ENCODE peak calls at places on chromosomes 16 and 17, in four cellular contexts. One of them, this sample, is unnamed.

GRCh38 chr16:14502932-14503741 is 126.9 kb downstream of the PARN start:
- DNase-seq in HFF-Myc: no peak
- DNase-seq in AG09309: no peak
- DNase-seq in sigmoid colon: no peak
- DNase-seq in this sample: peak; percentile 54

GRCh38 chr16:83626204-83626603 is 181.6 kb upstream of the HSBP1 start:
- DNase-seq in HFF-Myc: no peak
- DNase-seq in AG09309: no peak
- DNase-seq in sigmoid colon: no peak
- DNase-seq in this sample: no peak

GRCh38 chr16:88309905-88310259 is 72.9 kb upstream of the ZNF469 start:
- DNase-seq in HFF-Myc: no peak
- DNase-seq in AG09309: no peak
- DNase-seq in sigmoid colon: no peak
- DNase-seq in this sample: no peak

GRCh38 chr17:77279448-77280303 is 138.9 kb downstream of the SEC14L1 start:
- DNase-seq in HFF-Myc: no peak
- DNase-seq in AG09309: no peak
- DNase-seq in sigmoid colon: no peak
- DNase-seq in this sample: no peak

GRCh38 chr17:38415250-38416194 is 12.7 kb upstream of the ARHGAP23 start:
- DNase-seq in HFF-Myc: no peak
- DNase-seq in AG09309: no peak
- DNase-seq in sigmoid colon: no peak
- DNase-seq in this sample: no peak

GRCh38 chr17:2580641-2581040 is 12.8 kb upstream of the PAFAH1B1 start:
- DNase-seq in HFF-Myc: no peak
- DNase-seq in AG09309: no peak
- DNase-seq in sigmoid colon: no peak
- DNase-seq in this sample: no peak

GRCh38 chr16:89308391-89309333 is 91.2 kb downstream of the ZNF778 start:
- DNase-seq in HFF-Myc: no peak
- DNase-seq in AG09309: no peak
- DNase-seq in sigmoid colon: no peak
- DNase-seq in this sample: no peak

GRCh38 chr16:25210758-25211157 is 6.0 kb upstream of the AQP8 start:
- DNase-seq in HFF-Myc: peak; percentile 56
- DNase-seq in AG09309: peak; percentile 14
- DNase-seq in sigmoid colon: no peak
- DNase-seq in this sample: peak; percentile 52

GRCh38 chr16:15485175-15485574 is 50.8 kb downstream of the BMERB1 start:
- DNase-seq in HFF-Myc: no peak
- DNase-seq in AG09309: no peak
- DNase-seq in sigmoid colon: no peak
- DNase-seq in this sample: no peak

GRCh38 chr17:78378225-78379133 is at the start of gene PGS1:
- DNase-seq in HFF-Myc: no peak
- DNase-seq in AG09309: no peak
- DNase-seq in sigmoid colon: peak; percentile 88
- DNase-seq in this sample: no peak

GRCh38 chr16:17177968-17178880 is 292.5 kb downstream of the XYLT1 start:
- DNase-seq in HFF-Myc: no peak
- DNase-seq in AG09309: no peak
- DNase-seq in sigmoid colon: no peak
- DNase-seq in this sample: no peak

GRCh38 chr17:79388556-79389295 is 222.1 kb downstream of the RBFOX3 start:
- DNase-seq in HFF-Myc: no peak
- DNase-seq in AG09309: no peak
- DNase-seq in sigmoid colon: no peak
- DNase-seq in this sample: no peak

GRCh38 chr17:67855504-67856324 is 30.4 kb downstream of the BPTF start:
- DNase-seq in HFF-Myc: no peak
- DNase-seq in AG09309: no peak
- DNase-seq in sigmoid colon: no peak
- DNase-seq in this sample: no peak

GRCh38 chr16:3182608-3183444 is 5.2 kb upstream of the OR1F1 start:
- DNase-seq in HFF-Myc: no peak
- DNase-seq in AG09309: no peak
- DNase-seq in sigmoid colon: no peak
- DNase-seq in this sample: no peak

GRCh38 chr16:67100569-67101300 is 9.0 kb upstream of the PHAF1 start:
- DNase-seq in HFF-Myc: no peak
- DNase-seq in AG09309: no peak
- DNase-seq in sigmoid colon: no peak
- DNase-seq in this sample: no peak

GRCh38 chr16:72066747-72067146 is 3.7 kb downstream of the HPR start:
- DNase-seq in HFF-Myc: no peak
- DNase-seq in AG09309: peak; percentile 16
- DNase-seq in sigmoid colon: no peak
- DNase-seq in this sample: no peak

GRCh38 chr16:27813591-27813990 is 249.9 kb downstream of the GSG1L start:
- DNase-seq in HFF-Myc: no peak
- DNase-seq in AG09309: no peak
- DNase-seq in sigmoid colon: peak; percentile 42
- DNase-seq in this sample: no peak

GRCh38 chr17:47763913-47764582 is 31.0 kb downstream of the TBX21 start:
- DNase-seq in HFF-Myc: no peak
- DNase-seq in AG09309: no peak
- DNase-seq in sigmoid colon: no peak
- DNase-seq in this sample: no peak

GRCh38 chr17:43437756-43438155 is 39.0 kb downstream of the ARL4D start:
- DNase-seq in HFF-Myc: no peak
- DNase-seq in AG09309: no peak
- DNase-seq in sigmoid colon: no peak
- DNase-seq in this sample: no peak

GRCh38 chr17:79629548-79630049 is 18.7 kb upstream of the RBFOX3 start:
- DNase-seq in HFF-Myc: no peak
- DNase-seq in AG09309: no peak
- DNase-seq in sigmoid colon: no peak
- DNase-seq in this sample: no peak

GRCh38 chr16:66295761-66296546 is 70.5 kb upstream of the CDH5 start:
- DNase-seq in HFF-Myc: no peak
- DNase-seq in AG09309: no peak
- DNase-seq in sigmoid colon: peak; percentile 25
- DNase-seq in this sample: no peak

GRCh38 chr17:8124350-8125195 is 667 bp upstream of the HES7 start:
- DNase-seq in HFF-Myc: no peak
- DNase-seq in AG09309: no peak
- DNase-seq in sigmoid colon: no peak
- DNase-seq in this sample: no peak
- H3K4me3 ChIP-seq in HFF-Myc: peak overlapping the region; percentile 60
- H3K4me3 ChIP-seq in AG09309: peak overlapping the region; percentile 65
- H3K4me3 ChIP-seq in sigmoid colon: no peak overlapping the region
- H3K4me3 ChIP-seq in this sample: peak overlapping the region; percentile 71

GRCh38 chr17:82121660-82122629 is 23.9 kb upstream of the FASN start:
- DNase-seq in HFF-Myc: no peak
- DNase-seq in AG09309: no peak
- DNase-seq in sigmoid colon: no peak
- DNase-seq in this sample: no peak
- H3K4me3 ChIP-seq in HFF-Myc: no peak overlapping the region
- H3K4me3 ChIP-seq in AG09309: no peak overlapping the region
- H3K4me3 ChIP-seq in sigmoid colon: no peak overlapping the region
- H3K4me3 ChIP-seq in this sample: no peak overlapping the region

GRCh38 chr17:42112552-42113176 is at the start of gene DHX58:
- DNase-seq in HFF-Myc: peak; percentile 66
- DNase-seq in AG09309: peak; percentile 64
- DNase-seq in sigmoid colon: peak; percentile 91
- DNase-seq in this sample: peak; percentile 56
- H3K4me3 ChIP-seq in HFF-Myc: peak within 1 kb of the TSS; percentile 41
- H3K4me3 ChIP-seq in AG09309: peak within 1 kb of the TSS; percentile 59
- H3K4me3 ChIP-seq in sigmoid colon: peak within 1 kb of the TSS; percentile 48
- H3K4me3 ChIP-seq in this sample: peak within 1 kb of the TSS; percentile 41

DNA sequence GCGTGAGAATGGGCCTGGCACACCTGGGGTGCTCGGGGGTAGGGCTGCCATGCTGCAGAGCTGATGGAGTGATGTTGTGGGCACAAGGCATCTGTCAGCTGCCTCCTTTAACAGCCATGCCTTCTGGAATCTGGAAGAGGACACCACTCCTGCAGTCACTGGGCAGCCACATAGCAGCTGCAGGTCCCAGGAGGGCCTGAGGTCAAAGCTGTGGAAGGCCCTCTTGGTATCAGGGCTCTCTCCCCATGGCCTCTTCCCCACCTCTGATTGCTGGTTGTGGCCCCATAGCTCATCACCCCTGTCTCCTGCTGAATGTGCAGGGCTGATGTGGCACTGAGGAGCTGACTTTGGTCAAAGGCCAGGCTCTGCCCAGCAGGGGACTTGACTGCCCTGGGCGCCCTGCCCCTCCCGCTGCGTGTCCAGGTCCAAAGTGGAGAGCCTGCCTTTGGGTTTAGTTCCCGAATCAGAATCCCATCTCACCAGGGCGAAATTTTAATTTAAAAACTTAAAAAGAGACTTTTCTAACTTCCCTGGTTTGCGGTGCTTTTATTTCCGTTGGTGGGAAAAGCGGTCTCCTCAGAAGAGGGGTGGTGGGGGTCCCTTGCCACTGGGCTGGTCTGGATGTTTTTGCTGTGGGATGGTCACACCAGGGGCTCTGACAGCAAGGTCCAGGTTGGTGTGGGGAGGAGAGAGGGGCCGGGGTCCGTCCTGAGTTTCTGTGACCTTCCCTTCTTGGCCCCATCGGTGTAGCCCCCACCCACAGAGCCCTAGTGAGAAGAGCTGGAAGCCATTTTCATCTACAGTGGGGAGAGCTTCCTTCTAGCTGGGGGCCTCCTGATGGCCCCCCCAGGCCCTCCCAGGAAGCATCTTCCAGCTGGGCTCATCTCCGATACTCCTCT is 5.9 kb downstream of the UBALD2 start:
- DNase-seq in HFF-Myc: no peak
- DNase-seq in AG09309: no peak
- DNase-seq in sigmoid colon: no peak
- DNase-seq in this sample: no peak
- H3K4me3 ChIP-seq in HFF-Myc: no peak overlapping the region
- H3K4me3 ChIP-seq in AG09309: no peak overlapping the region
- H3K4me3 ChIP-seq in sigmoid colon: no peak overlapping the region
- H3K4me3 ChIP-seq in this sample: no peak overlapping the region

DNA sequence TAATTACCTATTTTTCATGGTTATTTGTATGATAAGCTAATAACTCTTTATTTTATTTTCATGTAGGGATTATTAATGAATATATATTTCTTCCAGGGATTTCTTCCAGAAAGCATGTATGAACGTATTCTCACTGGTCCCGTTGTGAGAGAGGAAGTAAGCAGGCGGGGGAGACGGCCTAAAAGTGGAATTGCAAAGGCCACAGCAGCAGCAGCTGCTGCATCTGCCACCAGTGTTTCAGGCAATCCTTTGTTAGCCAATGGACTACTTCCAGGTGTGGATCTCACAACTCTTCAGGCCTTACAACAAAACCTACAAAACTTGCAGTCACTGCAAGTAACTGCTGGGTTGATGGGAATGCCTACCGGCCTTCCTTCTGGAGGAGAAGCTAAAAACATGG is 110.3 kb upstream of the RBL2 start:
- DNase-seq in HFF-Myc: no peak
- DNase-seq in AG09309: no peak
- DNase-seq in sigmoid colon: no peak
- DNase-seq in this sample: no peak
- H3K4me3 ChIP-seq in HFF-Myc: no peak overlapping the region
- H3K4me3 ChIP-seq in AG09309: no peak overlapping the region
- H3K4me3 ChIP-seq in sigmoid colon: no peak overlapping the region
- H3K4me3 ChIP-seq in this sample: no peak overlapping the region

GRCh38 chr16:10245002-10245401 is 62.8 kb upstream of the GRIN2A start:
- DNase-seq in HFF-Myc: no peak
- DNase-seq in AG09309: no peak
- DNase-seq in sigmoid colon: no peak
- DNase-seq in this sample: no peak

GRCh38 chr16:10242916-10243315 is 60.7 kb upstream of the GRIN2A start:
- DNase-seq in HFF-Myc: no peak
- DNase-seq in AG09309: no peak
- DNase-seq in sigmoid colon: no peak
- DNase-seq in this sample: no peak

GRCh38 chr16:10240854-10241613 is 58.8 kb upstream of the GRIN2A start:
- DNase-seq in HFF-Myc: no peak
- DNase-seq in AG09309: no peak
- DNase-seq in sigmoid colon: no peak
- DNase-seq in this sample: no peak

GRCh38 chr16:10242076-10242475 is 59.8 kb upstream of the GRIN2A start:
- DNase-seq in HFF-Myc: no peak
- DNase-seq in AG09309: no peak
- DNase-seq in sigmoid colon: no peak
- DNase-seq in this sample: no peak
- H3K4me3 ChIP-seq in HFF-Myc: no peak overlapping the region
- H3K4me3 ChIP-seq in AG09309: no peak overlapping the region
- H3K4me3 ChIP-seq in sigmoid colon: no peak overlapping the region
- H3K4me3 ChIP-seq in this sample: no peak overlapping the region

GRCh38 chr17:63478814-63479494 is 2.1 kb downstream of the ACE start:
- DNase-seq in HFF-Myc: peak; percentile 77
- DNase-seq in AG09309: peak; percentile 77
- DNase-seq in sigmoid colon: peak; percentile 86
- DNase-seq in this sample: peak; percentile 62
- H3K4me3 ChIP-seq in HFF-Myc: no peak overlapping the region
- H3K4me3 ChIP-seq in AG09309: no peak overlapping the region
- H3K4me3 ChIP-seq in sigmoid colon: no peak overlapping the region
- H3K4me3 ChIP-seq in this sample: no peak overlapping the region

GRCh38 chr17:28747046-28747691 is 3.4 kb downstream of the TRAF4 start:
- DNase-seq in HFF-Myc: no peak
- DNase-seq in AG09309: no peak
- DNase-seq in sigmoid colon: no peak
- DNase-seq in this sample: no peak
- H3K4me3 ChIP-seq in HFF-Myc: peak overlapping the region; percentile 72
- H3K4me3 ChIP-seq in AG09309: no peak overlapping the region
- H3K4me3 ChIP-seq in sigmoid colon: no peak overlapping the region
- H3K4me3 ChIP-seq in this sample: no peak overlapping the region